ENCODE peak calls at places on chromosomes 1 and 21, in six cellular contexts. S, A, X, T, Q and B are unnamed samples.

GRCh38 chr1:157310401-157310800 is 172.2 kb upstream of the ETV3 start:
- DNase-seq in X (no peak), S (peak; percentile 1), A (no peak), T (no peak), Q (no peak), B (no peak)

GRCh38 chr1:203126866-203127671 is 457 bp upstream of the ADORA1 start:
- DNase-seq in T (no peak), X (no peak), Q (no peak), S (no peak), A (no peak), B (no peak)

GRCh38 chr1:187624812-187625542 is 796.2 kb downstream of the PLA2G4A start:
- DNase-seq in S (peak; percentile 74), A (no peak), T (no peak), X (no peak), Q (peak; percentile 10), B (no peak)

GRCh38 chr1:7783178-7783711 is 846 bp upstream of the PER3 start:
- DNase-seq in X (peak; percentile 20), Q (peak; percentile 48), A (peak; percentile 20), S (peak; percentile 83), T (no peak), B (no peak)

GRCh38 chr1:185040333-185040732 is 5.0 kb upstream of the RNF2 start:
- DNase-seq in A (no peak), T (no peak), S (no peak), X (no peak), Q (no peak), B (no peak)

GRCh38 chr1:178768423-178768822 is 43.4 kb downstream of the RALGPS2 start:
- DNase-seq in A (peak; percentile 22), X (no peak), Q (peak; percentile 53), T (no peak), S (peak; percentile 74), B (peak; percentile 25)

GRCh38 chr21:43916691-43917514 is 51.9 kb downstream of the AGPAT3 start:
- DNase-seq in A (no peak), T (peak; percentile 73), Q (no peak), S (no peak), X (no peak), B (no peak)

GRCh38 chr1:29912413-29912812 is 676.1 kb downstream of the PTPRU start:
- DNase-seq in Q (peak; percentile 32), T (no peak), S (no peak), X (no peak), A (peak; percentile 28), B (peak; percentile 47)

GRCh38 chr1:41631971-41632370 is 147.5 kb upstream of the EDN2 start:
- DNase-seq in S (no peak), Q (peak; percentile 70), T (no peak), A (peak; percentile 52), X (no peak), B (peak; percentile 40)

GRCh38 chr1:53562256-53562982 is 103.2 kb downstream of the DMRTB1 start:
- DNase-seq in T (no peak), A (no peak), S (no peak), Q (no peak), X (no peak), B (no peak)

GRCh38 chr1:59401581-59401980 is 104.7 kb downstream of the FGGY start:
- DNase-seq in Q (peak; percentile 63), S (no peak), T (no peak), X (no peak), A (no peak), B (peak; percentile 52)

GRCh38 chr1:10630661-10631120 is 155.9 kb downstream of the PEX14 start:
- DNase-seq in T (no peak), A (no peak), X (no peak), Q (no peak), S (no peak), B (no peak)

GRCh38 chr1:161427733-161428516 is 60.2 kb upstream of the CFAP126 start:
- DNase-seq in S (peak; percentile 73), Q (peak; percentile 38), X (peak; percentile 2), A (peak; percentile 64), T (peak; percentile 39), B (peak; percentile 26)

GRCh38 chr1:197304626-197305200 is 36.7 kb downstream of the CRB1 start:
- DNase-seq in T (no peak), A (peak; percentile 10), X (no peak), Q (no peak), S (no peak), B (no peak)

GRCh38 chr1:221371671-221372070 is 370.2 kb downstream of the DUSP10 start:
- DNase-seq in S (no peak), A (no peak), X (no peak), T (no peak), Q (no peak), B (no peak)

GRCh38 chr1:43651188-43651587 is 1.2 kb downstream of the KDM4A start:
- DNase-seq in S (no peak), Q (no peak), X (no peak), A (no peak), T (no peak), B (no peak)

GRCh38 chr21:43623588-43623987 is 35.7 kb downstream of the HSF2BP start:
- DNase-seq in Q (no peak), T (no peak), S (no peak), X (no peak), A (no peak), B (no peak)

GRCh38 chr1:57966751-57967406 is 543.0 kb upstream of the DAB1 start:
- DNase-seq in X (peak; percentile 3), Q (peak; percentile 2), S (peak; percentile 85), A (no peak), T (no peak), B (peak; percentile 42)

GRCh38 chr1:15757575-15758401 is 807 bp upstream of the FBLIM1 start:
- DNase-seq in T (no peak), S (peak; percentile 77), X (no peak), Q (no peak), A (no peak), B (no peak)

GRCh38 chr1:29211086-29212030 is 19.4 kb downstream of the MECR start:
- DNase-seq in Q (peak; percentile 72), X (no peak), A (no peak), T (no peak), S (no peak), B (no peak)

GRCh38 chr1:32199717-32200072 is 700 bp upstream of the CCDC28B start:
- DNase-seq in S (no peak), A (no peak), X (no peak), Q (no peak), T (no peak), B (no peak)

GRCh38 chr1:3638027-3638426 is 11.9 kb downstream of the WRAP73 start:
- DNase-seq in X (no peak), Q (no peak), T (no peak), S (no peak), A (no peak), B (no peak)

GRCh38 chr21:29658934-29659203 is 280.9 kb downstream of the GRIK1 start:
- DNase-seq in T (no peak), S (no peak), A (no peak), X (no peak), Q (no peak), B (no peak)

GRCh38 chr1:54241430-54241829 is 41.5 kb downstream of the MRPL37 start:
- DNase-seq in T (no peak), Q (no peak), S (no peak), X (no peak), A (no peak), B (no peak)

GRCh38 chr1:211610779-211611556 is 32.0 kb upstream of the SLC30A1 start:
- DNase-seq in S (no peak), Q (peak; percentile 58), A (peak; percentile 28), T (no peak), X (no peak), B (no peak)

GRCh38 chr1:214022229-214022791 is 34.5 kb downstream of the PROX1 start:
- DNase-seq in S (no peak), T (no peak), A (no peak), Q (no peak), X (no peak), B (no peak)

GRCh38 chr1:203036537-203036936 is 10.2 kb downstream of the PPFIA4 start:
- DNase-seq in X (no peak), A (no peak), S (no peak), Q (no peak), T (no peak), B (no peak)

GRCh38 chr1:200311256-200311655 is 98.6 kb downstream of the ZNF281 start:
- DNase-seq in Q (peak; percentile 56), A (no peak), S (no peak), X (no peak), T (no peak), B (peak; percentile 40)

GRCh38 chr1:216261631-216262030 is 161.6 kb downstream of the USH2A start:
- DNase-seq in X (no peak), A (no peak), T (no peak), S (no peak), Q (no peak), B (peak; percentile 62)

GRCh38 chr1:156126043-156126700 is 11.7 kb downstream of the LMNA start:
- DNase-seq in X (peak; percentile 90), S (peak; percentile 91), A (peak; percentile 98), T (no peak), Q (peak; percentile 97), B (peak; percentile 93)
- H3K4me3 ChIP-seq in X (peak overlapping the region; percentile 28), S (no peak overlapping the region), A (peak overlapping the region; percentile 4), T (no peak overlapping the region), Q (peak overlapping the region; percentile 31), B (no peak overlapping the region)

GRCh38 chr1:34794790-34795180 is 2.0 kb downstream of the GJA4 start:
- DNase-seq in S (no peak), X (no peak), T (no peak), Q (no peak), A (no peak), B (no peak)

GRCh38 chr1:34794001-34794789 is 1.4 kb downstream of the GJA4 start:
- DNase-seq in T (no peak), Q (no peak), A (no peak), X (no peak), S (no peak), B (no peak)

GRCh38 chr1:34800214-34800613 is 7.4 kb downstream of the GJA4 start:
- DNase-seq in X (no peak), A (peak; percentile 5), Q (peak; percentile 39), S (no peak), T (no peak), B (no peak)

GRCh38 chr1:34795916-34796315 is 3.1 kb downstream of the GJA4 start:
- DNase-seq in A (no peak), Q (no peak), T (no peak), X (no peak), S (no peak), B (no peak)

GRCh38 chr1:34796990-34797389 is 4.2 kb downstream of the GJA4 start:
- DNase-seq in A (no peak), S (no peak), T (no peak), X (no peak), Q (no peak), B (no peak)
- H3K4me3 ChIP-seq in A (no peak overlapping the region), S (no peak overlapping the region), T (no peak overlapping the region), X (no peak overlapping the region), Q (no peak overlapping the region), B (no peak overlapping the region)

GRCh38 chr1:159076753-159077656 is at the start of gene AIM2:
- DNase-seq in S (no peak), A (no peak), X (no peak), T (no peak), Q (peak; percentile 46), B (no peak)
- H3K4me3 ChIP-seq in S (no peak within 1 kb of the TSS), A (no peak within 1 kb of the TSS), X (no peak within 1 kb of the TSS), T (peak within 1 kb of the TSS; percentile 38), Q (no peak within 1 kb of the TSS), B (no peak within 1 kb of the TSS)

GRCh38 chr21:26846036-26846931 is 1.1 kb upstream of the ADAMTS1 start:
- DNase-seq in X (no peak), Q (peak; percentile 83), A (peak; percentile 71), S (peak; percentile 81), T (no peak), B (peak; percentile 49)
- H3K4me3 ChIP-seq in X (peak overlapping the region; percentile 74), Q (peak overlapping the region; percentile 89), A (peak overlapping the region; percentile 75), S (peak overlapping the region; percentile 88), T (peak overlapping the region; percentile 22), B (peak overlapping the region; percentile 74)